ENCODE peak calls at places on chromosomes 1 and 21, in nine cellular contexts. A, F, E, C, B, Z, R, T and O are unnamed samples.

GRCh38 chr1:26959722-26960624 is at the start of gene KDF1:
- DNase-seq in T (no peak), F (no peak), R (peak), C (no peak), Z (no peak), E (no peak), A (no peak), B (peak), O (no peak)

GRCh38 chr1:226121587-226122400 is 59.3 kb downstream of the H3-3A start:
- DNase-seq in C (peak), F (no peak), R (peak), Z (peak), B (peak), T (peak), E (peak), A (peak), O (peak)

GRCh38 chr1:171438441-171438840 is 46.9 kb upstream of the PRRC2C start:
- DNase-seq in R (no peak), A (peak), Z (peak), B (no peak), F (peak), E (no peak), T (no peak), C (peak), O (no peak)

GRCh38 chr1:168362991-168363390 is 82.3 kb downstream of the TBX19 start:
- DNase-seq in Z (no peak), F (no peak), T (no peak), A (no peak), B (no peak), E (no peak), R (no peak), C (no peak), O (no peak)

GRCh38 chr1:99579691-99580171 is 66.2 kb upstream of the PALMD start:
- DNase-seq in T (no peak), R (no peak), F (no peak), B (no peak), E (peak), Z (peak), A (no peak), C (no peak), O (no peak)

GRCh38 chr1:241362350-241362749 is 5.3 kb upstream of the RGS7 start:
- DNase-seq in C (no peak), F (no peak), T (no peak), E (no peak), A (no peak), R (no peak), B (no peak), Z (no peak), O (no peak)

GRCh38 chr1:88189525-88189924 is 494.5 kb upstream of the PKN2 start:
- DNase-seq in R (no peak), F (no peak), B (no peak), Z (no peak), A (no peak), C (no peak), E (no peak), T (no peak), O (no peak)

GRCh38 chr1:216815239-216815955 is 92.2 kb upstream of the ESRRG start:
- DNase-seq in F (no peak), R (no peak), B (no peak), A (peak), C (no peak), E (no peak), Z (no peak), T (no peak), O (no peak)

GRCh38 chr1:70847013-70847412 is 200.6 kb downstream of the PTGER3 start:
- DNase-seq in A (no peak), C (no peak), Z (no peak), B (no peak), T (no peak), E (no peak), R (no peak), F (no peak), O (no peak)

GRCh38 chr1:168739908-168740307 is 10.9 kb upstream of the DPT start:
- DNase-seq in R (no peak), E (peak), Z (no peak), F (no peak), C (no peak), B (no peak), T (no peak), A (no peak), O (no peak)

GRCh38 chr1:94186946-94187345 is 50.4 kb downstream of the ARHGAP29 start:
- DNase-seq in B (no peak), A (no peak), C (no peak), R (no peak), F (no peak), E (no peak), Z (no peak), T (no peak), O (no peak)

DNA sequence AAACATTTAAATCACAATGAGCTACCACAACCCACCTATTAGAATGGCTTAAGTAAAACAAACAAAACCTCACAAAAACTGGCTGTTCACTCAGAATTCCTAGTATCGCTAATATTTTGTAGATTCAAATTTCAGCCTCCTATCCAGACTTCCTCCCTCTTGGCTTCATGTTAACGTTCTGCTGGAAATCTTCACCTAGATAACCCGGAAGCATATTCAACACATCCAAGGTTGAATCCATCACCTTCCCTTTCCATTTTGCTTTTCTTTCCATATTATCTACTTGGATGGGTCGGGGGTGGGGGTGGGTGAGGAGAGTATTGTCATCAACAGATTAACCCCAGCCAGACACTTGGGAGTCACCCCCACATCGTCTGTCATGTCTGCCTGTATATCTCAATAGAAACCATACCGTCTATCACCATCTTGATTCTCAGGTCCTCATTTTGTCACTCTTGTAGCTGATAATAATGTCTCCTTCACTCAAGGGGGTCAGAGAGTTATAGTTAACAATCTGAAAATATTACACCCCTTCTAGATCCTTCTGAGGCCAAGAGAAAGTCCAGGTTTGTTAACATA is 1.7 kb upstream of the DPH5 start:
- DNase-seq in Z (no peak), E (no peak), T (no peak), C (no peak), A (no peak), F (no peak), R (no peak), B (no peak), O (no peak)
- H3K4me3 ChIP-seq in Z (no peak), E (no peak), T (no peak), C (peak), A (no peak), F (no peak), R (no peak), B (peak), O (no peak)

GRCh38 chr1:229434005-229434640 is at the start of gene ACTA1:
- DNase-seq in R (no peak), C (no peak), T (no peak), A (peak), F (no peak), Z (no peak), B (no peak), E (no peak), O (no peak)
- TF ChIP-seq POLR2A in R (no peak), C (no peak), T (no peak), A (peak), F (no peak), Z (no peak), B (no peak), E (no peak), O (no peak)

DNA sequence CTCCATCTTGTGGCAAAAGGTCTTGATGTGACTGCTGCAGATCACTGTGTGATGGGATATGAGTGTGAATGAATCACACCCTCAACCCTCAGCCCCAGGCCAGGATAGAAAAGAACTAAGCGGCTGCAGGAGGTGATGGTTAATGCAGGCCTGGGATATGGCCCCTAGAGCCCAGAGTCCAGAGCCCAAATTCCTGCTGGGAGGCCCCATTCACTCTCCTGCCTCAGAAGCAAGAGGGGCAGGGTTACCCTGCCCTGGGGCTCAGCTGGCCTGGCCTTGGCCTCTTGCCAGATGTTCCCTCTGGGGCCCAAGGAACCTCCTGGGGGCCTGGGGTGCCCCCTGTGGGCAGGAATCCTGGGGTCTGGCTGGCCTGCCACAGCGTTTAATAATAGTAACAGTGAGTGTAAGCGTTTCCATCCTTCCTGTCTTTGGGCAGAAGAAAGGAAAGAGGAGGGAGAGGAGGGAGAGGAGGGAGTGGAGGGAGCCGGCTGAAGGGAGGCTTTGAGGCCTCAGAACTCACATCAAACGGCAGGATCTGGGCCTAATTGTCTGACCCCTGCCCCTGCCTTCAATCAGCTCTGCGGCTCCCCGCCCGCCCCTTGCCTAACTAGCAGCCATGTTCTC is 26.2 kb downstream of the DMAP1 start:
- DNase-seq in Z (no peak), T (no peak), A (peak), R (no peak), F (peak), B (peak), C (no peak), E (peak), O (peak)
- H3K27ac ChIP-seq in Z (no peak), T (peak), A (peak), R (no peak), F (peak), B (no peak), C (no peak), E (peak), O (peak)

GRCh38 chr1:49298304-49298703 is 521.6 kb upstream of the BEND5 start:
- DNase-seq in R (no peak), Z (no peak), C (no peak), F (no peak), B (no peak), T (no peak), A (no peak), E (no peak), O (no peak)

GRCh38 chr1:49294539-49294938 is 517.8 kb upstream of the BEND5 start:
- DNase-seq in Z (no peak), F (no peak), A (no peak), T (no peak), E (no peak), C (no peak), R (no peak), B (no peak), O (no peak)

GRCh38 chr1:49297783-49298182 is 521.1 kb upstream of the BEND5 start:
- DNase-seq in F (no peak), B (no peak), R (no peak), Z (no peak), A (no peak), C (no peak), T (no peak), E (no peak), O (no peak)

GRCh38 chr1:49293016-49293415 is 516.3 kb upstream of the BEND5 start:
- DNase-seq in E (no peak), Z (no peak), C (no peak), T (no peak), A (no peak), B (no peak), R (no peak), F (no peak), O (no peak)
- H3K4me3 ChIP-seq in E (no peak), Z (no peak), C (no peak), T (no peak), A (no peak), B (no peak), R (no peak), F (no peak), O (no peak)

DNA sequence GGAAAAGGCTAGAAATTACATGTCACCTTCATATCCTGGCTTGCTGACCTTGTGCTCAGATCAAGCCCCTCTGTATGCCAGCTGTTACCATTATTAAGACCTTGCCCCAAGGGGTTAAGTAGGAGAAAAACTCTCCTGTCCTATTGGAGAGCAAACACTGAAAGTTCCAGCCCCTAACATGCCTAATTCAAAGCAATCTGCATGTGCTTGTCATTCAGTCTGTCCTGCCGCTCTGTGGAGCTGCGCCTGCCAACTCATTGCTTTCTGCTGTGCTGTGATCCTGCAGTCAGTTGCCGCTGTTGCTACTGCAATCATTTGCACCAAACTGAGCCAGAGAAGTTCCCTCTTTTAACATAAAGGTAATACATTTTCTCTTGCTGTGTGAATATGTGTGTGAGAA is 113.4 kb downstream of the DISP1 start:
- DNase-seq in B (no peak), A (peak), Z (peak), R (no peak), E (peak), T (peak), C (no peak), F (peak), O (peak)
- TF ChIP-seq POLR2A in B (no peak), A (no peak), Z (no peak), R (no peak), E (no peak), T (no peak), C (no peak), F (no peak), O (no peak)

GRCh38 chr1:40780678-40781613 is 2.6 kb upstream of the KCNQ4 start:
- DNase-seq in B (no peak), T (no peak), C (no peak), E (no peak), Z (no peak), R (no peak), F (peak), A (no peak), O (no peak)

GRCh38 chr1:40781614-40781971 is 2.0 kb upstream of the KCNQ4 start:
- DNase-seq in T (no peak), A (no peak), F (no peak), Z (no peak), C (no peak), E (no peak), B (no peak), R (no peak), O (no peak)

GRCh38 chr1:40784141-40784770 is 669 bp downstream of the KCNQ4 start:
- DNase-seq in Z (no peak), T (no peak), B (peak), A (no peak), E (no peak), R (no peak), C (no peak), F (no peak), O (no peak)

GRCh38 chr1:40783001-40783905 is at the start of gene KCNQ4:
- DNase-seq in F (peak), E (no peak), R (no peak), B (peak), A (peak), Z (no peak), T (peak), C (no peak), O (peak)

DNA sequence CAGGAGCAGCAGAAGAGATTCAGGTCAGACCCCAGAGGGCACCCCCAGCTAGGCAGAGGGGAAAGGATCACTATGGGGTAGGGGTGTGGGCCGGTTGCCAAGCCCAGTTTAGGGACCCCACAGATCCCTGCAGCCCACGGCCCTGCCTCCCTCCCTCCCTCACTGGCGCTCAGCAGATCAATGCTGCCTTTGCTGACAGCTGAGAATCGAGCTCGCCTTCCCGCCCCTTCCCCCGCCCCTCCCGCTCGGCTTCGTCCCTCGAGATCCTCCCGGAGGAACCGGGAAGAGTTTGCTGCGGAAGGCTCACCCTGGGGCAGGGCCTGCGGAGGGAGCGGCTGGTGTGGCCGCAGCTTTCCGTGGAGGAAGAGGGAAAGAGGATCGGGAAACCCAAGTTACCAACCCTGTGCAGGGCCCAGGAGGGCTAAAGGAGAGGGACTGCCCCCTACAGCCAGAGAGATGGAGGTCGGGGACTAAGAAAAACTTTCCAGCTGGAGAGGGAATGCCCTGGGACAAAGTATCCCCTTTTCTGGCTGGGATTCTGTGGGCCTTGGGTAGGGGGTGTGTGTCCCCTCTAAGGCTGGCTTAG is 1.1 kb upstream of the KCNQ4 start:
- DNase-seq in B (no peak), T (no peak), A (peak), E (no peak), F (no peak), C (no peak), Z (no peak), R (no peak), O (no peak)
- H3K27ac ChIP-seq in B (no peak), T (no peak), A (no peak), E (no peak), F (peak), C (no peak), Z (no peak), R (no peak), O (peak)

DNA sequence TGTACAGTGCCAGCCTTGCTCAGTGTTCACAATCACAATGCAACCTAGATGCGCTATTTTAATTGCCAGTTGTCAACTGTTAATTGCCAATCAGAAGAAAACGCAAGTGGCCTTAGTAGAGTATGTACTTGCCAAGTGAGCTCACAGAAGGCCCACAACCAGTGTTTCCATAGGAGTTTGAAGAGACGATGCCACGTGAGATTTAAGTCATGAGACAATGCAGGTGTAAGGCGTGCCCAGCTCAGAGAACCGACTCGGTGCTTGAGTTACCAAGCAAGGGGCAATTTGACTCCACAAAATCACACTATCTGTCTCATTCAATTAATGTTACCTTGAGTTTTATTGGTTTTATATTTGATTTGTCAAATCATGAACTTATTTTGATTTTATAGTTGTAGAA is 65.6 kb downstream of the TEX35 start:
- DNase-seq in E (no peak), F (no peak), C (no peak), B (no peak), A (no peak), Z (no peak), T (no peak), R (peak), O (no peak)
- H3K4me3 ChIP-seq in E (no peak), F (no peak), C (no peak), B (no peak), A (no peak), Z (no peak), T (no peak), R (no peak), O (no peak)

DNA sequence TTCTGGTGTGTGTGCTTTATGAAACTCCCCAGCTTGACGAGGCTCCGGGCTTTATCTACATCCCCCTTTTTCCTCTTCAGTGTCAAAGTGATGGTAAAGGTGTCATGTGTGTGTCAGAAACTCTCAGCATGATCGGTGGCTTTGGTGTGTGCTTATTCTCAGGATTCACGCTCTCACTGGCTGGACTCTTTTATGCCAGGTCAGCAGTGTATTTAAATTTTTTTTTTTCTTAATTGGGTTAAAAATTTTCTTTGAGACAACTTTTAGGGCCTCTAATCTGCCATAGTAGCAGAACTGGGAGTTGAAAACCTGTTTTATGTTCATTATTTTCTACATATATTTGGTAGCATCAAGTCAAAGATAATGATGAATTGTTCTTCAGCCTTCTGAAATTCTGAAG is 21.0 kb downstream of the SH3BGR start:
- DNase-seq in E (no peak), F (no peak), B (no peak), T (no peak), C (no peak), R (no peak), Z (no peak), A (no peak), O (no peak)
- TF ChIP-seq POLR2A in E (no peak), F (no peak), B (no peak), T (no peak), C (no peak), R (no peak), Z (no peak), A (no peak), O (no peak)